ENCODE peak calls at places on chromosome 18, in eight cellular contexts. S, N, C, W, Q, F, Z and E are unnamed samples.

GRCh38 chr18:44180683-44181082 is 500.0 kb upstream of the SETBP1 start:
- DNase-seq in S (peak), N (no peak), C (no peak), W (no peak), Q (no peak), F (no peak), Z (no peak), E (no peak)

GRCh38 chr18:41940506-41941215 is 14.4 kb upstream of the PIK3C3 start:
- DNase-seq in S (peak), N (no peak), C (no peak), W (no peak), Q (no peak), F (no peak), Z (no peak), E (no peak)

GRCh38 chr18:37520508-37520907 is 45.1 kb downstream of the CELF4 start:
- DNase-seq in S (no peak), N (no peak), C (no peak), W (no peak), Q (no peak), F (no peak), Z (no peak), E (no peak)

GRCh38 chr18:37270666-37271052 is 294.9 kb downstream of the CELF4 start:
- DNase-seq in S (no peak), N (no peak), C (no peak), W (no peak), Q (no peak), F (no peak), Z (no peak), E (no peak)

GRCh38 chr18:28114472-28114871 is 62.5 kb downstream of the CDH2 start:
- DNase-seq in S (peak), N (no peak), C (no peak), W (no peak), Q (no peak), F (no peak), Z (no peak), E (no peak)

GRCh38 chr18:11096411-11096810 is 53.0 kb downstream of the PIEZO2 start:
- DNase-seq in S (no peak), N (no peak), C (no peak), W (no peak), Q (no peak), F (no peak), Z (no peak), E (no peak)

GRCh38 chr18:76741346-76741745 is 81.0 kb upstream of the ZNF236 start:
- DNase-seq in S (no peak), N (no peak), C (no peak), W (no peak), Q (no peak), F (no peak), Z (no peak), E (no peak)

GRCh38 chr18:45408218-45408617 is 207.1 kb upstream of the SLC14A2 start:
- DNase-seq in S (no peak), N (no peak), C (no peak), W (no peak), Q (no peak), F (no peak), Z (no peak), E (no peak)

GRCh38 chr18:69787825-69788547 is 159.7 kb downstream of the CD226 start:
- DNase-seq in S (peak), N (no peak), C (peak), W (no peak), Q (no peak), F (no peak), Z (no peak), E (no peak)

GRCh38 chr18:79791141-79791972 is 6.4 kb upstream of the KCNG2 start:
- DNase-seq in S (peak), N (no peak), C (peak), W (no peak), Q (no peak), F (no peak), Z (no peak), E (peak)

GRCh38 chr18:46412831-46413371 is 244.1 kb downstream of the LOXHD1 start:
- DNase-seq in S (peak), N (no peak), C (peak), W (no peak), Q (peak), F (peak), Z (no peak), E (no peak)

GRCh38 chr18:42114310-42114943 is 159.4 kb downstream of the PIK3C3 start:
- DNase-seq in S (peak), N (peak), C (peak), W (peak), Q (peak), F (peak), Z (peak), E (peak)

GRCh38 chr18:12990662-12990976 is 543 bp upstream of the CEP192 start:
- DNase-seq in S (no peak), N (no peak), C (no peak), W (no peak), Q (no peak), F (no peak), Z (peak), E (no peak)

GRCh38 chr18:24076950-24077349 is 61.9 kb upstream of the CABYR start:
- DNase-seq in S (no peak), N (no peak), C (no peak), W (no peak), Q (no peak), F (no peak), Z (no peak), E (no peak)